ENCODE peak calls at places on chromosomes 4 and X, in five cellular contexts. H is uterus; V is mucosa of descending colon; G is DND-41; Q is CD8-positive, alpha-beta T cell. M is an unnamed sample. For H3K4me1, the result is how much of the 10 kb centered on the place peaks cover.

GRCh38 chr4:48687313-48687712 is 92.8 kb downstream of the FRYL start:
- DNase-seq in Q (no peak), V (no peak), H (no peak), G (no peak), M (no peak)

GRCh38 chrX:1442016-1442665 is 10.6 kb downstream of the ASMTL start:
- DNase-seq in Q (no peak), V (peak), G (peak), H (no peak), M (no peak)

GRCh38 chr4:113810906-113811305 is 49.4 kb upstream of the CAMK2D start:
- DNase-seq in Q (no peak), G (no peak), V (no peak), H (no peak), M (no peak)

GRCh38 chr4:41751325-41752061 is 3.0 kb upstream of the PHOX2B start:
- DNase-seq in G (no peak), H (no peak), Q (no peak), V (no peak), M (no peak)

GRCh38 chr4:106473515-106473914 is 104.9 kb upstream of the GIMD1 start:
- DNase-seq in V (no peak), Q (no peak), G (no peak), H (no peak), M (no peak)

GRCh38 chr4:142347241-142347640 is 498.9 kb downstream of the INPP4B start:
- DNase-seq in G (no peak), H (no peak), V (no peak), Q (no peak), M (no peak)

GRCh38 chr4:63708661-63709060 is 700.6 kb downstream of the TECRL start:
- DNase-seq in Q (no peak), H (no peak), V (no peak), G (no peak), M (no peak)

GRCh38 chr4:15400911-15401671 is 26.7 kb upstream of the C1QTNF7 start:
- DNase-seq in V (peak), Q (peak), H (peak), G (peak), M (peak)

GRCh38 chr4:122652379-122652778 is 31.5 kb upstream of the IL21 start:
- DNase-seq in Q (no peak), V (no peak), H (no peak), G (peak), M (peak)

GRCh38 chrX:38881066-38881465 is 79.8 kb downstream of the MID1IP1 start:
- DNase-seq in H (no peak), G (no peak), V (no peak), Q (no peak), M (no peak)

GRCh38 chr4:173169428-173170209 is 1.0 kb downstream of the GALNT7 start:
- DNase-seq in G (peak), V (peak), H (peak), Q (peak), M (peak)

GRCh38 chr4:117793786-117794369 is 240.4 kb upstream of the NDST3 start:
- DNase-seq in Q (no peak), V (no peak), G (no peak), H (no peak), M (no peak)

GRCh38 chrX:47863187-47863586 is 26.5 kb downstream of the ZNF81 start:
- DNase-seq in H (no peak), G (no peak), V (no peak), Q (no peak), M (no peak)

GRCh38 chr4:3874525-3875110 is 108.4 kb downstream of the ADRA2C start:
- DNase-seq in H (no peak), G (no peak), Q (no peak), V (no peak), M (no peak)

GRCh38 chr4:47478799-47479198 is 6.3 kb upstream of the ATP10D start:
- DNase-seq in H (no peak), V (no peak), G (no peak), Q (no peak), M (no peak)

GRCh38 chrX:44669626-44670025 is 127.0 kb upstream of the FUNDC1 start:
- DNase-seq in V (no peak), H (no peak), Q (no peak), G (no peak), M (no peak)

GRCh38 chr4:9792381-9792780 is 10.9 kb downstream of the DRD5 start:
- DNase-seq in H (no peak), G (no peak), V (no peak), Q (no peak), M (no peak)

GRCh38 chrX:16319929-16320328 is 152.6 kb downstream of the MAGEB17 start:
- DNase-seq in Q (no peak), H (no peak), V (no peak), G (no peak), M (no peak)

GRCh38 chr4:126004936-126005335 is 690.2 kb downstream of the FAT4 start:
- DNase-seq in G (no peak), H (no peak), V (no peak), Q (no peak), M (no peak)

GRCh38 chrX:153765138-153766079 is 1.4 kb downstream of the PLXNB3 start:
- DNase-seq in Q (no peak), V (peak), G (no peak), H (peak), M (no peak)

GRCh38 chr4:107243141-107243779 is 207.1 kb upstream of the DKK2 start:
- DNase-seq in G (no peak), H (peak), V (peak), Q (no peak), M (no peak)

GRCh38 chr4:34362654-34363053 is 1881.7 kb downstream of the ARAP2 start:
- DNase-seq in H (no peak), V (no peak), G (no peak), Q (no peak), M (no peak)

GRCh38 chr4:152310223-152310622 is 225.7 kb downstream of the FBXW7 start:
- DNase-seq in Q (no peak), H (no peak), G (peak), V (no peak), M (no peak)

GRCh38 chr4:2936773-2937145 is 26.4 kb downstream of the NOP14 start:
- DNase-seq in Q (no peak), H (peak), G (no peak), V (peak), M (peak)

GRCh38 chr4:61994036-61994435 is 793.9 kb downstream of the ADGRL3 start:
- DNase-seq in H (no peak), G (no peak), Q (no peak), V (no peak), M (no peak)

GRCh38 chr4:1604706-1605205 is 79.4 kb downstream of the FAM53A start:
- DNase-seq in V (peak), Q (peak), H (no peak), G (no peak), M (no peak)

GRCh38 chr4:141391771-141392170 is 171.1 kb downstream of the ZNF330 start:
- DNase-seq in H (no peak), Q (no peak), V (no peak), G (no peak), M (no peak)

GRCh38 chrX:460116-460515 is 73.4 kb upstream of the PPP2R3B start:
- DNase-seq in V (no peak), H (no peak), G (no peak), Q (no peak), M (no peak)

GRCh38 chr4:75867135-75867534 is 35.1 kb downstream of the PPEF2 start:
- DNase-seq in V (no peak), G (no peak), H (no peak), Q (no peak), M (no peak)

GRCh38 chrX:142076633-142077032 is 128.5 kb downstream of the MAGEC2 start:
- DNase-seq in H (no peak), Q (no peak), V (no peak), G (no peak), M (no peak)

GRCh38 chr4:8840816-8841455 is 30.7 kb downstream of the HMX1 start:
- DNase-seq in Q (no peak), G (no peak), H (peak), V (no peak), M (no peak)

GRCh38 chrX:131308980-131309379 is 19.9 kb upstream of the IGSF1 start:
- DNase-seq in H (no peak), G (no peak), V (no peak), Q (no peak), M (no peak)

GRCh38 chrX:20523626-20524312 is 257.1 kb upstream of the RPS6KA3 start:
- DNase-seq in Q (no peak), G (peak), V (no peak), H (no peak), M (peak)

GRCh38 chrX:30570505-30570904 is 7.1 kb downstream of the TASL start:
- DNase-seq in G (no peak), H (no peak), Q (no peak), V (no peak), M (no peak)

GRCh38 chr4:184676093-184676492 is 26.6 kb downstream of the PRIMPOL start:
- DNase-seq in V (no peak), Q (no peak), G (no peak), H (no peak), M (no peak)

GRCh38 chr4:184684491-184685189 is 35.1 kb downstream of the PRIMPOL start:
- DNase-seq in H (no peak), G (no peak), V (no peak), Q (no peak), M (no peak)

GRCh38 chr4:184675018-184675417 is 25.5 kb downstream of the PRIMPOL start:
- DNase-seq in H (no peak), G (no peak), Q (no peak), V (no peak), M (no peak)

DNA sequence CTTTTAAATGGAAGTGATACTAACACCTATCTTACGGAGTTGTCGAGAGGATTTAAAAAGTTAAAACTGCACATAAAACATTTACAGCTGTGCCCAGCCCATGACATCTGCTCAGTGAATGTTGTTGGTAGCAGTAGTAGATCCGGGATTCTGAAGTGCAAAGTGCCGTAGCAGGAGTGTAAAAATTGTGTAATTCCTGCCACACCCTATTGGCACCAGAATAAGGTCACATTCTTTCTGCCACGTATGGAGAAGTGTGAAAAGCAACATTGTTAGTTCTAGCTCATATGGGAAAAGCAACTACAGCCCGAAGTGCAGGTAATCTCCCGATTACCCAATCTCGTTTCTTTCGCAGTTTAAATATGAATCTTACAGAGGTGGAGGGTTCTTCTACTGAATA is 31.2 kb downstream of the PRIMPOL start:
- DNase-seq in Q (no peak), H (no peak), G (no peak), V (no peak), M (no peak)
- H3K4me1 ChIP-seq in Q (under half), H (under half), G (under half), V (under half), M (under half)

GRCh38 chr4:52843351-52843750 is 18.8 kb upstream of the RASL11B start:
- DNase-seq in G (no peak), V (no peak), Q (no peak), H (no peak), M (no peak)
- H3K4me1 ChIP-seq in G (under half), V (under half), Q (under half), H (under half), M (under half)

GRCh38 chrX:101370888-101371504 is 15.0 kb downstream of the BTK start:
- DNase-seq in Q (no peak), G (no peak), V (no peak), H (no peak), M (no peak)
- H3K4me1 ChIP-seq in Q (under half), G (under half), V (under half), H (under half), M (under half)

GRCh38 chr4:32645653-32646052 is 1925.5 kb downstream of the PCDH7 start:
- DNase-seq in G (peak), Q (no peak), H (no peak), V (no peak), M (no peak)
- H3K4me1 ChIP-seq in G (under half), Q (under half), H (under half), V (under half), M (under half)

DNA sequence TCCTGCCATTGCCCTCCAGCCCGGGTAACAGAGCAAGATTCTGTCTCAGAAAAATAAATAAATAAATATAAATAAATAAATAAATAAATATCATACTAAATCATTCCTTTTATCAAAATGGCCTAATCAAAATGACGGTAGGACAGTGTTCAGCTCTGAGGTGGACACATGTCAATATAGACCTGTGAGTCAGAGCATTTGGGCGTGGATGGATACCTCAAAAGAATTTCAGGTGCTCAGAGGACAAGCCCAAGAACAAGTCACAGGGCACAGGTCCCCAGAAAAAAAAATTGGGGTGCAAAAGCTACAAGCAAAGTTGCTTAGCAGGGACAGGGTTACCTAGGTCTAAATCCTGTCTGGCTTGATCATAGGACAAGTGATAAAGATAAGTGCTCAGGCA is 204.7 kb upstream of the HS3ST1 start:
- DNase-seq in H (no peak), V (no peak), Q (no peak), G (no peak), M (no peak)
- H3K4me1 ChIP-seq in H (under half), V (under half), Q (under half), G (under half), M (under half)

GRCh38 chrX:123975180-123975579 is 13.7 kb downstream of the STAG2 start:
- DNase-seq in Q (no peak), V (no peak), H (no peak), G (no peak), M (no peak)

GRCh38 chrX:123971963-123972362 is 10.5 kb downstream of the STAG2 start:
- DNase-seq in V (no peak), G (no peak), Q (no peak), H (no peak), M (no peak)

DNA sequence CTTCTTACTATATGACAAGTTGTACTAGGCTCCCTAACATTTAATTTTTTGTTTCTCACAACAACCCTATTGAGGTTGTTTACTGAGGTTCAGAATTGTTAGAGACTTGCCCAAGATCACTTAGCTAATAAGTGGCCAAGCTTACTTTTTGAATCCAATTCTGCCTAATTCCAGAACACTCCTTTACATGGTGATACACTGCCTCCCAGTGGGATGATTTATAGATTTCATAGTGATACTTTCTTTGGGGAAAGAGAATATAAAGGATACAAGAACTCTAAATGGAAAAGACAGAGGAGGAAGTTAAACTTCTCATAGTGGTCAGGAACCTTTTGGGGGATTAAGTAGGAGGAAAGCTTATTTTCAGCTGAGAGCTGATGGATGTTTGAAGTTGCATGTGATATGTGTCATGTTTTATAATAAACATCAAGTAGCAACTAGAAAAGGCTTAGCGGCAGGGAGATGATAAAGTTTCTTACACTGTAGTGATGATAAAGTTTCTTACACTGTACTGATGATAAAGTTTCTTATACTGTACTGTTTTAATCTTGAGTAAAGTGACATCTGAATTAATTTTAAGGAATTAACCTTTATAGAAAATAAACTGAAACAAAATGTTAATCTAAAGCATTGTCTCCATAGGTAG is 15.3 kb downstream of the STAG2 start:
- DNase-seq in G (no peak), Q (no peak), V (no peak), H (no peak), M (peak)
- H3K4me1 ChIP-seq in G (under half), Q (under half), V (under half), H (under half), M (under half)

DNA sequence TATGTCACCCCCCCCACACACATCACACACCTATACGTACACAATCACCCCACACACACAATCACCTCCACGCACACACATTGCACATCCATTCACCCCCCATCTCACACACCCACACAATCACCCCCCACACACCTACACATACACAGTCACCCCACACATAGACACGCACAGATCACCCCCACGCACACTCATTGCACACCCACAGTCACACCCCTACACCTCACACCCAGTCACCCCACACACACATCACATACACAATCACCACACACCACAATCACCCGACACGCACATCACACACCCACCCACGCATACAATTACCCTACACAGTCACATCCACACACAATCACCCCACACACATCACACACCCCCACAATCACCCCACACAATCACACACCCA is 15.9 kb upstream of the TADA2B start:
- DNase-seq in V (no peak), H (no peak), Q (no peak), G (no peak), M (no peak)
- H3K4me1 ChIP-seq in V (under half), H (under half), Q (under half), G (under half), M (under half)

M was measured in CD8-positive, alpha-beta memory T cell.